ENCODE peak calls at places on chromosomes 5 and 9, in four cellular contexts. V, H, O and K are unnamed samples.

GRCh38 chr9:101738566-101739183 is at the start of gene GRIN3A:
- DNase-seq in V (peak), O (no peak), H (no peak), K (no peak)

GRCh38 chr9:95552814-95553546 is 36.2 kb upstream of the PTCH1 start:
- DNase-seq in H (no peak), O (peak), V (peak), K (no peak)

GRCh38 chr5:68337235-68337634 is 121.7 kb downstream of the PIK3R1 start:
- DNase-seq in V (no peak), O (no peak), H (no peak), K (no peak)

GRCh38 chr9:135916998-135917397 is 9.7 kb upstream of the CAMSAP1 start:
- DNase-seq in H (no peak), V (no peak), O (no peak), K (no peak)

GRCh38 chr5:148443998-148444397 is 60.2 kb downstream of the FBXO38 start:
- DNase-seq in O (peak), V (no peak), H (peak), K (peak)

GRCh38 chr5:160573318-160573717 is 151.7 kb downstream of the PTTG1 start:
- DNase-seq in V (no peak), H (no peak), O (no peak), K (no peak)

GRCh38 chr5:127003798-127004495 is 26.4 kb downstream of the MARCHF3 start:
- DNase-seq in H (no peak), O (no peak), V (no peak), K (no peak)

GRCh38 chr5:130762031-130762430 is 403.0 kb downstream of the HINT1 start:
- DNase-seq in H (no peak), V (no peak), O (no peak), K (no peak)

GRCh38 chr9:129490583-129491485 is 130.1 kb downstream of the C9orf50 start:
- DNase-seq in H (no peak), O (no peak), V (no peak), K (no peak)

GRCh38 chr5:33105521-33105941 is 335.2 kb upstream of the TARS1 start:
- DNase-seq in H (no peak), O (peak), V (no peak), K (no peak)

GRCh38 chr5:115626444-115626823 is 598 bp upstream of the TMED7 start:
- DNase-seq in H (no peak), V (no peak), O (peak), K (no peak)

GRCh38 chr9:134525070-134525815 is 116.4 kb upstream of the COL5A1 start:
- DNase-seq in V (no peak), H (no peak), O (no peak), K (no peak)

GRCh38 chr5:66653380-66653779 is 57.2 kb downstream of the MAST4 start:
- DNase-seq in V (no peak), H (no peak), O (peak), K (no peak)

GRCh38 chr5:160496784-160497183 is 75.1 kb downstream of the PTTG1 start:
- DNase-seq in O (no peak), H (no peak), V (no peak), K (no peak)